ENCODE peak calls at places on chromosomes 3 and 15, in nine cellular contexts. L is CD8-positive, alpha-beta memory T cell; Y is tibial artery; Z is neuronal stem cell; E is thoracic aorta; K is lower lobe of right lung; R is cardiac muscle cell; S is effector memory CD4-positive, alpha-beta T cell; J is CD8-positive, alpha-beta T cell. U is an unnamed sample.
A peak's percentile ranks its signal among the peaks of the same experiment; 100 is the strongest.

GRCh38 chr3:187838016-187838535 is 92.8 kb upstream of the BCL6 start:
- DNase-seq in K (no peak), L (no peak), J (no peak), R (no peak), E (no peak), Z (no peak), Y (no peak), S (no peak), U (no peak)

GRCh38 chr3:183428140-183429023 is at the start of gene MCF2L2:
- DNase-seq in L (peak; percentile 65), K (peak; percentile 71), J (peak; percentile 74), Y (peak; percentile 69), E (no peak), R (peak; percentile 80), Z (peak; percentile 42), S (peak; percentile 66), U (peak; percentile 48)

GRCh38 chr3:75136100-75136897 is 521.8 kb upstream of the CNTN3 start:
- DNase-seq in K (no peak), L (no peak), J (no peak), Z (no peak), Y (no peak), S (no peak), R (no peak), E (no peak), U (no peak)

GRCh38 chr3:88433572-88433971 is 283.8 kb downstream of the C3orf38 start:
- DNase-seq in K (no peak), Y (no peak), J (no peak), L (no peak), E (no peak), S (no peak), R (no peak), Z (no peak), U (no peak)

GRCh38 chr3:111103807-111104206 is 32.2 kb downstream of the NECTIN3 start:
- DNase-seq in R (no peak), K (no peak), S (no peak), J (no peak), L (no peak), Z (no peak), Y (no peak), E (no peak), U (no peak)

GRCh38 chr15:89828324-89829145 is 13.9 kb upstream of the ANPEP start:
- DNase-seq in K (peak; percentile 75), L (no peak), J (no peak), Y (no peak), E (no peak), S (no peak), R (peak; percentile 56), Z (no peak), U (no peak)

GRCh38 chr3:188904670-188905069 is 267.1 kb upstream of the TPRG1 start:
- DNase-seq in Y (no peak), K (no peak), S (no peak), J (no peak), L (no peak), E (no peak), Z (no peak), R (peak; percentile 10), U (no peak)

GRCh38 chr15:42110367-42110766 is 16.0 kb upstream of the PLA2G4D start:
- DNase-seq in K (no peak), E (no peak), Z (no peak), R (no peak), S (no peak), L (no peak), Y (no peak), J (no peak), U (no peak)

GRCh38 chr15:91855684-91856553 is 2.4 kb downstream of the SLCO3A1 start:
- DNase-seq in Y (no peak), S (no peak), Z (peak; percentile 9), E (no peak), J (no peak), L (no peak), K (peak; percentile 61), R (peak; percentile 35), U (no peak)

GRCh38 chr3:195221015-195221853 is 49.7 kb downstream of the XXYLT1 start:
- DNase-seq in S (no peak), R (no peak), E (no peak), K (no peak), J (no peak), Z (no peak), Y (peak; percentile 88), L (no peak), U (no peak)

GRCh38 chr3:13210221-13210975 is 137.2 kb upstream of the IQSEC1 start:
- DNase-seq in K (peak; percentile 35), L (no peak), R (no peak), S (no peak), Y (no peak), E (no peak), Z (no peak), J (no peak), U (no peak)

GRCh38 chr15:62752687-62753517 is 289.6 kb upstream of the TPM1 start:
- DNase-seq in E (no peak), R (no peak), Z (no peak), J (no peak), K (no peak), S (no peak), Y (no peak), L (no peak), U (no peak)

GRCh38 chr3:109480014-109480413 is 142.7 kb upstream of the DPPA4 start:
- DNase-seq in Z (peak; percentile 24), J (no peak), E (no peak), S (no peak), L (no peak), R (peak; percentile 1), Y (no peak), K (no peak), U (no peak)

GRCh38 chr3:17217588-17217987 is 332.8 kb downstream of the PLCL2 start:
- DNase-seq in R (no peak), E (no peak), K (no peak), Y (no peak), Z (no peak), L (no peak), J (no peak), S (no peak), U (no peak)

GRCh38 chr3:30793755-30794154 is 100.7 kb downstream of the GADL1 start:
- DNase-seq in R (no peak), E (no peak), J (no peak), L (no peak), Z (no peak), S (no peak), K (no peak), Y (no peak), U (no peak)

GRCh38 chr3:58531956-58532355 is 5.0 kb downstream of the ACOX2 start:
- DNase-seq in Y (no peak), E (no peak), K (no peak), J (no peak), Z (no peak), L (no peak), R (no peak), S (no peak), U (no peak)

GRCh38 chr3:8278448-8278847 is 223.2 kb upstream of the LMCD1 start:
- DNase-seq in L (no peak), K (no peak), S (no peak), E (no peak), Z (no peak), R (no peak), Y (no peak), J (no peak), U (no peak)

DNA sequence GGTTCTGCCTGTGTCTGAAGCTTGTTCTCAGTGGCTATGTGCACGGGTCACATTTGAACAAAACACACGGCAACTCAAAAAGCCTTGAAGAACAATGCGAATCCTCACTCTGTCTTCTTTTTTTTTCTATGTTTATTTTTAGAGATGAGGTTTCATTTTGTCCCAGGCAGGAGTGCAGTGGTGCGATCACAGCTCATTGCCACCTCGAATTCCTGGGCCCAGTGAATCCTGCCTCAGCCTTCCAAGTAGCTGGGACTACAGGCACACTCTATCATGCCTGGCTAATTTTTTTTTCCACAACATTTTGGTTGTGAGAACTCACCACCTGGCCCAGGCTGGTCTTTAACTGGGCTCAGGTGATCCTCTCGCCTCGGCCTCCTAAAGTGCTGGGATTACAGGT is 20.2 kb upstream of the ONECUT1 start:
- DNase-seq in Y (no peak), L (no peak), E (no peak), K (no peak), J (no peak), Z (no peak), R (no peak), S (no peak), U (no peak)
- H3K27ac ChIP-seq in Y (no peak overlapping the region), L (no peak overlapping the region), E (no peak overlapping the region), K (no peak overlapping the region), J (no peak overlapping the region), Z (no peak overlapping the region), R (no peak overlapping the region), S (no peak overlapping the region), U (no peak overlapping the region)

GRCh38 chr15:50881121-50882048 is 27.1 kb upstream of the AP4E1 start:
- DNase-seq in E (no peak), L (no peak), Z (no peak), S (no peak), Y (no peak), R (no peak), K (peak; percentile 56), J (no peak), U (no peak)
- H3K27ac ChIP-seq in E (peak overlapping the region; percentile 59), L (no peak overlapping the region), Z (no peak overlapping the region), S (no peak overlapping the region), Y (no peak overlapping the region), R (no peak overlapping the region), K (peak overlapping the region; percentile 53), J (no peak overlapping the region), U (no peak overlapping the region)

GRCh38 chr15:78040653-78041244 is 36.8 kb downstream of the TBC1D2B start:
- DNase-seq in L (no peak), Z (no peak), S (no peak), E (no peak), Y (no peak), R (no peak), K (no peak), J (no peak), U (no peak)
- H3K27ac ChIP-seq in L (no peak overlapping the region), Z (no peak overlapping the region), S (peak overlapping the region; percentile 37), E (no peak overlapping the region), Y (no peak overlapping the region), R (no peak overlapping the region), K (no peak overlapping the region), J (no peak overlapping the region), U (no peak overlapping the region)

GRCh38 chr3:23325466-23326065 is 122.4 kb downstream of the UBE2E2 start:
- DNase-seq in R (no peak), Y (no peak), Z (no peak), J (no peak), S (no peak), E (no peak), L (no peak), K (no peak), U (no peak)
- H3K27ac ChIP-seq in R (no peak overlapping the region), Y (no peak overlapping the region), Z (no peak overlapping the region), J (no peak overlapping the region), S (no peak overlapping the region), E (no peak overlapping the region), L (no peak overlapping the region), K (peak overlapping the region; percentile 1), U (no peak overlapping the region)

GRCh38 chr15:45183001-45183400 is 4.8 kb downstream of the SHF start:
- DNase-seq in E (no peak), Z (no peak), L (no peak), S (no peak), J (no peak), R (no peak), Y (no peak), K (no peak), U (no peak)
- H3K27ac ChIP-seq in E (no peak overlapping the region), Z (no peak overlapping the region), L (no peak overlapping the region), S (no peak overlapping the region), J (no peak overlapping the region), R (no peak overlapping the region), Y (no peak overlapping the region), K (no peak overlapping the region), U (no peak overlapping the region)